ENCODE peak calls at places on chromosomes 5 and 9, in six cellular contexts. X is fibroblast of mammary gland, O is heart left ventricle, R is transverse colon, K is ovary, L is MCF 10A. Y is an unnamed sample.
A peak's percentile ranks its signal among the peaks of the same experiment; 100 is the strongest.

GRCh38 chr9:129392093-129392541 is 214.1 kb upstream of the IER5L start:
- DNase-seq in L (no peak), R (no peak), O (no peak), K (no peak), X (no peak), Y (no peak)

GRCh38 chr9:136726631-136727191 is 14.3 kb downstream of the DIPK1B start:
- DNase-seq in L (peak; percentile 42), X (peak; percentile 32), K (no peak), O (no peak), R (no peak), Y (no peak)

GRCh38 chr5:126394211-126394828 is 28.9 kb upstream of the GRAMD2B start:
- DNase-seq in L (no peak), K (no peak), X (no peak), O (no peak), R (no peak), Y (no peak)

GRCh38 chr9:130498298-130498917 is 53.6 kb downstream of the ASS1 start:
- DNase-seq in O (no peak), X (peak; percentile 39), L (peak; percentile 36), K (no peak), R (no peak), Y (no peak)

GRCh38 chr9:72149231-72149975 is at the start of gene GDA:
- DNase-seq in X (no peak), O (no peak), R (peak; percentile 70), L (peak; percentile 45), K (no peak), Y (peak; percentile 44)

GRCh38 chr5:110268283-110268682 is 458.2 kb downstream of the TMEM232 start:
- DNase-seq in R (no peak), K (no peak), X (no peak), O (no peak), L (no peak), Y (no peak)

GRCh38 chr5:32308951-32309350 is 3.8 kb downstream of the MTMR12 start:
- DNase-seq in L (no peak), K (no peak), O (no peak), R (no peak), X (no peak), Y (no peak)

GRCh38 chr9:121833061-121833460 is 181.6 kb downstream of the DAB2IP start:
- DNase-seq in O (no peak), L (no peak), R (no peak), X (no peak), K (no peak), Y (no peak)

GRCh38 chr9:123954518-123954917 is 24.6 kb upstream of the DENND1A start:
- DNase-seq in L (no peak), K (no peak), R (no peak), O (no peak), X (no peak), Y (no peak)

GRCh38 chr5:38780950-38781349 is 64.9 kb upstream of the OSMR start:
- DNase-seq in L (peak; percentile 88), X (peak; percentile 89), R (peak; percentile 42), K (peak; percentile 56), O (peak; percentile 76), Y (no peak)

GRCh38 chr9:127776195-127776918 is 2.1 kb downstream of the SH2D3C start:
- DNase-seq in O (no peak), R (peak; percentile 78), K (no peak), L (no peak), X (no peak), Y (peak; percentile 43)

GRCh38 chr9:136997355-136997754 is 987 bp upstream of the CLIC3 start:
- DNase-seq in K (no peak), L (no peak), O (no peak), R (no peak), X (no peak), Y (no peak)

GRCh38 chr5:181265092-181265671 is 4.2 kb upstream of the TRIM52 start:
- DNase-seq in O (no peak), X (no peak), R (no peak), L (no peak), K (no peak), Y (no peak)

GRCh38 chr5:68464424-68464823 is 248.9 kb downstream of the PIK3R1 start:
- DNase-seq in R (no peak), K (no peak), O (no peak), L (peak; percentile 88), X (peak; percentile 56), Y (no peak)

GRCh38 chr9:34437006-34437925 is 21.1 kb downstream of the FAM219A start:
- DNase-seq in L (peak; percentile 81), R (peak; percentile 62), K (no peak), O (peak; percentile 42), X (peak; percentile 85), Y (peak; percentile 56)

GRCh38 chr5:91456928-91457571 is 73.9 kb upstream of the ARRDC3 start:
- DNase-seq in O (no peak), R (no peak), L (no peak), X (no peak), K (no peak), Y (no peak)

GRCh38 chr5:177371705-177372533 is 12.3 kb upstream of the SLC34A1 start:
- DNase-seq in X (no peak), L (peak; percentile 33), R (no peak), O (no peak), K (no peak), Y (no peak)

GRCh38 chr5:1502046-1502736 is 21.6 kb downstream of the LPCAT1 start:
- DNase-seq in K (no peak), R (peak; percentile 41), L (no peak), X (no peak), O (peak; percentile 56), Y (no peak)

GRCh38 chr5:91283899-91284298 is 99.2 kb downstream of the ARRDC3 start:
- DNase-seq in K (no peak), X (peak; percentile 86), O (no peak), R (no peak), L (no peak), Y (no peak)

GRCh38 chr5:107672212-107673105 is 1.7 kb upstream of the EFNA5 start:
- DNase-seq in L (peak; percentile 99), X (peak; percentile 87), R (peak; percentile 88), O (peak; percentile 75), K (peak; percentile 70), Y (peak; percentile 76)

GRCh38 chr9:93674580-93675335 is 98.4 kb downstream of the PHF2 start:
- DNase-seq in O (peak; percentile 25), L (no peak), X (no peak), K (peak; percentile 7), R (no peak), Y (peak; percentile 2)

GRCh38 chr5:163634061-163634460 is 128.6 kb downstream of the MAT2B start:
- DNase-seq in L (peak; percentile 72), R (no peak), O (no peak), X (no peak), K (no peak), Y (no peak)

GRCh38 chr9:93125331-93125894 is 8.6 kb downstream of the NINJ1 start:
- DNase-seq in O (no peak), R (peak; percentile 2), L (no peak), K (no peak), X (no peak), Y (no peak)

GRCh38 chr9:90044710-90045151 is 439.9 kb downstream of the GADD45G start:
- DNase-seq in X (peak; percentile 14), L (peak; percentile 70), R (no peak), O (no peak), K (no peak), Y (no peak)

GRCh38 chr9:124285903-124286291 is 28.1 kb downstream of the NEK6 start:
- DNase-seq in L (no peak), X (peak; percentile 94), O (peak; percentile 74), K (peak; percentile 77), R (peak; percentile 80), Y (no peak)

GRCh38 chr9:68637020-68637419 is 68.0 kb upstream of the PIP5K1B start:
- DNase-seq in R (peak; percentile 35), K (no peak), O (no peak), L (no peak), X (no peak), Y (no peak)

DNA sequence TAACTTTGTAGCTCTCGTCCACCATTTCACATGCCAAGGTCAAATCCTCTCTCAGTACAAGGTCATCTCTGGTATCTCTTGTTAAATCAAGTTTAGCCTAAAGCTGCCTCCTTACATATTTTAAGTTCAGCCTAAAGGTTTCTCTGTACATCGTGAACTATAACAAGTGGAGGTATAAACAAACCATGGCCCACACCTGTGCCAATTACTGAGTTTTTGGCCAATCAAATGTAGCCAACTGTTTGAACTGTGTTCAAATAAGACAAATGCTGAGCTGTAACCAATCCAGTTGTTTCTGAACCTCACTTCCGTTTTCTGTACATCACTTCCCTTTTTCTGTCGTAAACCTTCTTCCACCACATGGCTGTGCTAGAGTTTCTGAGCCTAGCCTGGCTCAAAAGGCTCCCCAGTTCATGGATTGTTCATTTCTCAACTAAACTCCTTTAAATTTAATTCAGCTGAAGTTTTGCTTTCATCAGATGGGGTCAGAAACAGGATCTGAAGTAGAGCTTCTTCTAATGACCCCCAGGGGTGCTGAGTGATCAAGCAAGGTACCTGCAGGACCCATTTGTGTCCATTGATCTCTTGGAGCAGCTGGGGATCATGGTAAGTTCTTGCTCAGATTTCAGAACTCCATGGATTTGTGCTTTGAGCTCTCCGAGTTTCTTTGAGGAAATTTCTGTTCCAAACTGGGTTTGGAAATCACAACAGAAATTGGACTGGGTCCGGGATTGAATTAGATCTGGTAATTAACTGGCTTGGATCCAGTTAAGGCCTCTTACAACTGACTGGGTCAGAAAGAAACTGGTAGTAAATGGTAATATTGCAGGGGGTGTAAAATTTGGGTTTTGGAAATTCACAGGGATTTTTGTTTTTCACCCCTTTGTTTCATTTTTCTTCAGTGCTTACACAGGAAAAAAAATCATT is 11.0 kb upstream of the NANS start:
- DNase-seq in X (peak; percentile 74), O (no peak), L (no peak), R (no peak), K (no peak), Y (no peak)
- TF ChIP-seq CTCF in X (no peak), O (no peak), L (no peak), R (no peak), K (no peak), Y (no peak)

DNA sequence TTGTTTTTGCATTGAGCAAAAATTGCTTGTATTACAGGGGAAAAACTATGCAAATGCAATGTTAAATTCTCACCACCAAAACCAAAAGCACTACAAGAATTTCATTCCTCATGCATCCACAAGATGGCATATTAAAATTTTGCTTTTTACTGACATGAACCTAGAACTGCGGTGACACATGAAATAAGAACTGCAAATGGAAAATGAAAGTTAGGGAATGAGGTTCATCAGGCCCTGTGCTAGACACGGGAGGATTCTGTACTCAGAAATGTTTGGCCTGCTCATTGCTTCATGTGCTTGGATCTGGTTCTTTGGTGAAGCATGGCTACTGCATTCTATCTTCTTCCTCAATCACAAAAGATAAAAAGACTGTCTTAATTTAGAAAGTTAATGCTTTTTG is 9.1 kb upstream of the RFK start:
- DNase-seq in R (no peak), O (no peak), L (peak; percentile 74), K (no peak), X (peak; percentile 85), Y (no peak)
- TF ChIP-seq CTCF in R (peak; percentile 49), O (peak; percentile 43), L (peak; percentile 33), K (peak; percentile 34), X (peak; percentile 65), Y (peak; percentile 66)

DNA sequence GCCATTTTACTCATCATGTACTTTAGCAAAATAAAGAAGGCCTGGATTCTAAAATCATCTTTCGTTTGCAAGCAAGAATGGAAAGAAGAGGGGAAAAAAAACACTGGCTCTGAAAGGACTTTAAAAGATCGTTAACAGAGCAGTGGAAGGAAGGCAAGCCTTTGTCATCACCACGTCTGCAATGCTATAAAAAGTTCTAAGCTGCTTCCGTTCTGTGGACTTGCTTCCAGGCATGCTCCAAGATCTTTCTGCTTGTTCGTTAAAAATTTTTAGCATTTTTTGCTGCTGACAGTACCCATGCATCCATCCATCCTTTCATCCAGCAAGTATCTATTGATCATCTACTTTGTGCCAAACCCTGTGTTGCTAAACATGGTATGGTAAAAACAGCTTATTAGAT is 226.5 kb downstream of the GABBR2 start:
- DNase-seq in X (no peak), R (no peak), K (no peak), L (no peak), O (no peak), Y (no peak)
- TF ChIP-seq CTCF in X (no peak), R (no peak), K (no peak), L (no peak), O (no peak), Y (no peak)

GRCh38 chr9:5441043-5441442 is 3.3 kb upstream of the PLGRKT start:
- DNase-seq in L (peak; percentile 41), K (no peak), X (peak; percentile 78), O (no peak), R (no peak), Y (no peak)
- TF ChIP-seq CTCF in L (no peak), K (no peak), X (no peak), O (no peak), R (no peak), Y (no peak)